ENCODE peak calls at places on chromosomes 2 and 18, in eight cellular contexts. Q is RWPE1, I is transverse colon, H is brain microvascular endothelial cell, V is astrocyte of the spinal cord, O is mesothelial cell of epicardium, M is esophagus squamous epithelium, B is cardiac fibroblast. D is an unnamed sample.

GRCh38 chr2:130963849-130964793 is 127.4 kb downstream of the ARHGEF4 start:
- DNase-seq in M (no peak), I (no peak), O (peak), B (peak), Q (no peak), V (no peak), H (no peak), D (peak)

GRCh38 chr18:61676763-61677434 is 215.9 kb downstream of the RNF152 start:
- DNase-seq in M (no peak), I (no peak), V (no peak), Q (no peak), O (no peak), B (no peak), H (no peak), D (no peak)

GRCh38 chr2:155145758-155146229 is 447.3 kb downstream of the KCNJ3 start:
- DNase-seq in V (no peak), H (no peak), Q (no peak), M (no peak), B (no peak), O (no peak), I (peak), D (peak)

GRCh38 chr2:216339456-216340279 is 32.6 kb downstream of the MARCHF4 start:
- DNase-seq in V (peak), M (no peak), H (no peak), Q (peak), O (no peak), I (no peak), B (peak), D (peak)

GRCh38 chr2:137677466-137677865 is 286.8 kb upstream of the HNMT start:
- DNase-seq in H (no peak), M (no peak), B (no peak), V (no peak), O (no peak), I (no peak), Q (no peak), D (no peak)

GRCh38 chr2:55869637-55870325 is 53.8 kb downstream of the EFEMP1 start:
- DNase-seq in I (no peak), Q (no peak), H (peak), M (no peak), O (no peak), V (peak), B (peak), D (no peak)

GRCh38 chr2:234679766-234680687 is 183.1 kb upstream of the ARL4C start:
- DNase-seq in V (peak), I (peak), M (no peak), Q (peak), H (peak), O (no peak), B (peak), D (no peak)

GRCh38 chr18:60391571-60392226 is 19.1 kb upstream of the MC4R start:
- DNase-seq in I (no peak), V (no peak), Q (no peak), M (no peak), B (no peak), H (no peak), O (no peak), D (no peak)

GRCh38 chr18:495017-495416 is 5.5 kb downstream of the COLEC12 start:
- DNase-seq in H (no peak), B (no peak), O (no peak), Q (no peak), M (no peak), V (no peak), I (no peak), D (no peak)

GRCh38 chr18:66599190-66599589 is 4.7 kb downstream of the CDH19 start:
- DNase-seq in Q (no peak), B (peak), H (no peak), I (no peak), V (no peak), M (no peak), O (no peak), D (no peak)

GRCh38 chr2:68196120-68196716 is 38.5 kb downstream of the PNO1 start:
- DNase-seq in H (peak), O (no peak), V (peak), Q (no peak), I (peak), M (no peak), B (peak), D (no peak)

DNA sequence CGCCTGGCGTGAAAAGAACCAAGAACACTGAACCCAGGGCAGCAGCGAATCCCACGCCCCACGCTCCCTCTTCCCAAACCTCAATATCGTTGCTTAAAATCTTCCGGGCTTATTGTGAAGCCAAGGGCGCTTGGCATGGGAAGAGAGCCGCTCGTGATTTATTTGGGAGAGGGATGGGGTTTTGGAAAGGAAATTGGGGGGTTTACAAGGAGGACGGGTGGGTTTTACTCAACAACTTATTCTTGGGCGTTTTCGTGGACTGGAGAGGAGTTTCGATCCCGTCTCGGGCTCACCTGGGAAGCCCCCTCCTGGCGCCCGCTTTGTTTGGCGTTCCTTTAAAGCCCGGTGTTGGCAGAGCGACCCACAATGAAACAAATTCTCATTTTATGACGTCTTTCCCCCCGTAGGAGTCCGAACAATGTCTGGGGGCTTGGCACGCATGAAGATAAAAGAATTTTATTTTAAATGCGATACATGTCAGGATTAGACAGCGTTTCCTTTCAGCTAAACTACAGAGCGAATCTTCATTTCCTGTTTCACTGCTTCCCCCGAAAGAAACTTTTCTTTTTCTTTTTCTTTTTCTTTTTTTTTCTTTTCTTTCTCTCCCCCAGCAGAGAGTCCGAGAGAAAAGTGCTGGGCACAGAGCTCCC is 135.3 kb downstream of the INSIG2 start:
- DNase-seq in Q (no peak), H (no peak), B (no peak), M (no peak), I (no peak), O (peak), V (peak), D (no peak)
- TF ChIP-seq CTCF in Q (no peak), H (no peak), B (no peak), M (no peak), I (no peak), O (no peak), V (no peak), D (no peak)

DNA sequence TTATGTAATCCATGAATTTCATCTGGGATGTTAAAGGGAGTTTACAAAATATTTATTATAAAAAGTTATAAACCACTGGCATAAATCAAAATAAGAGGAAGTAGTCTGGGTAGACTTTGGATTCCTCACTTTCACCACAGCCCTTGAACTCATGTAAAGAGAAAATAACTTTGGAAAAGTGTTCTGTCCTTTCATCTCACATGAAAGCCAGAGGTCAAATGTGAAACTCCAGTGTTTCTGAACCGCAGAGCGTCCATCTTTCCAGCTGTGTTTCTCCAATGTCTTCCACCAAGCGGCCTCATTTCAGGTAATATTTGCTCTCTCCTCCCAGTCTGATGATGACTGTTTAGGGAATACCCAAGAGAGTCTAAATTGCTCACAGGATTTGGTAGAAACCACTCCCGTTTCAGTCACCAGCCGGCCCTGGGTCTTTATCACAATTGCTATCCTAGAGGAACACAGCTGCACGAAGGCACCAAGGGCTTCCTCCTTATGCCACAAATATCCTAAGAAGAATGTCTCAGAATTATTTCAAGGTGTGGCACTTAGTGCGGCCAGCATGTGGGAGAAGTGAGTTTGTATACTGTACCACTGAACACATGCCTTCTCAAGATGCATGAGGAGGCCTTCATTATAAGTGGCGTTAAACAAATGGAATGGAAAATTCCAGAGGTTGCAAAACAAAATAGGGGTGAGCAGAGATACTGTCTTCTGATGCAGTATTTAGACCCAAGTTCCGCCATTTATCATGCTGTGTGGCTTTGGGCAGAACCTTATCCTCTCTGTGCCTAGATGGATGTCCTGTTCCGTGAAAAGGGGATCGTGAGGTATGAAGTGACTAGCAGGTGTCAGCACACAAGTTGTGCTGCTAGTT is 63.8 kb downstream of the ACTR2 start:
- DNase-seq in O (no peak), I (no peak), M (no peak), H (no peak), V (no peak), Q (no peak), B (no peak), D (no peak)
- TF ChIP-seq CTCF in O (no peak), I (no peak), M (no peak), H (peak), V (no peak), Q (no peak), B (no peak), D (no peak)

GRCh38 chr18:49847524-49847923 is 34.2 kb upstream of the ACAA2 start:
- DNase-seq in I (no peak), V (no peak), Q (no peak), H (no peak), B (no peak), O (no peak), M (no peak), D (no peak)

GRCh38 chr18:49848115-49848514 is 34.8 kb upstream of the ACAA2 start:
- DNase-seq in B (no peak), M (no peak), V (no peak), I (no peak), H (no peak), Q (no peak), O (no peak), D (no peak)

GRCh38 chr18:49851624-49852023 is 38.3 kb upstream of the ACAA2 start:
- DNase-seq in I (no peak), O (no peak), V (no peak), M (no peak), H (no peak), B (no peak), Q (no peak), D (no peak)

GRCh38 chr18:49850636-49851035 is 37.3 kb upstream of the ACAA2 start:
- DNase-seq in V (no peak), Q (no peak), I (no peak), M (no peak), H (no peak), O (no peak), B (no peak), D (no peak)

GRCh38 chr18:49849331-49850217 is 36.2 kb upstream of the ACAA2 start:
- DNase-seq in Q (peak), H (peak), B (peak), V (peak), I (peak), M (no peak), O (no peak), D (no peak)
- TF ChIP-seq CTCF in Q (no peak), H (no peak), B (no peak), V (no peak), I (no peak), M (no peak), O (no peak), D (no peak)

DNA sequence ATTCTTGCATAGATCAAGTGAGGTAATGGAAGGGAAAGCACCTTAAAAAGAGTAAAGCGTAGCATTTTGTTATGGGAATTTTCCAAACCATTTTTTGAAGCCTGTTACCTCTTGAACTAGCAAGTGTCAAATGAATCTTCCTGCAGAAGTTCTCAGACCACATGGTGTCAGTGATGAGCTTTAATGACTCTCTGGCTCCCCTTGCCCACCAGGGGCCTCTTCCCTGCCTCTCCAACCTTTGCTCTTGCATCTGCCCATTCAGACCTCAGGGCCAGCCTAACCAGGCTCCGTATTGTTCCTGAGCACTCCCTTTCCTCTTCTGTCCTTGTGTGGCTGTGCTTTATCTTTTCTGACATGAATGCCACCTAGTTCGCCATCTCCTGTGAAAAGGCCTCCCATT is 155.9 kb downstream of the DIS3L2 start:
- DNase-seq in H (no peak), V (no peak), B (no peak), I (no peak), O (no peak), M (no peak), Q (no peak), D (no peak)
- TF ChIP-seq CTCF in H (no peak), V (no peak), B (no peak), I (no peak), O (no peak), M (no peak), Q (no peak), D (no peak)

GRCh38 chr18:7568426-7568825 is 1.3 kb downstream of the PTPRM start:
- DNase-seq in H (no peak), O (peak), I (peak), M (no peak), V (peak), Q (no peak), B (peak), D (peak)
- TF ChIP-seq CTCF in H (peak), O (peak), I (no peak), M (peak), V (peak), Q (peak), B (peak), D (peak)

DNA sequence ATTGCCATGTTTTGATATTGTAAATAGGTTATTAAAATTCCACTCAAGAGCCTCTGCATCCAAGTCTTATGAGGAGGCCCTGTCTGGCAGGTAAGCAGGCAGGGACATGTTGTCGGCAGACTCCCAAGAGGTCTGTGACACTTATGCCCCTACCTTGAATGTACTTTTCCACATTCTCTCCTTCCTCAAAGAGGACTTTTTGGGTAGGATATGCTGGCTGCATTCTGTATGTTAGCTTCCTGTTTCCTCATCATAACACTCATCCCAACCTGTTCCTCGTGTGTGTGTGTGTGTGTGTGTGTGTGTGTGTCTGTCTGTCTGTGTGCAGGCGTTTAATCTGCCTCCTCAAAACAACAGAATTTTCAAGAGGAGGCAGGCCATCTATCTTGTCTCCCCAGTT is 75.3 kb downstream of the USP40 start:
- DNase-seq in Q (no peak), B (no peak), H (no peak), M (no peak), V (no peak), I (no peak), O (no peak), D (no peak)
- TF ChIP-seq CTCF in Q (no peak), B (no peak), H (no peak), M (no peak), V (no peak), I (no peak), O (no peak), D (no peak)

GRCh38 chr2:173752152-173752551 is 213.0 kb downstream of the SP3 start:
- DNase-seq in B (peak), V (no peak), Q (peak), M (no peak), H (no peak), I (no peak), O (no peak), D (no peak)
- TF ChIP-seq CTCF in B (peak), V (peak), Q (peak), M (no peak), H (peak), I (no peak), O (no peak), D (no peak)

D was measured in glutamatergic neuron.